ENCODE peak calls at places on chromosomes 7 and 10, in four cellular contexts. L, R, I and U are unnamed samples.

GRCh38 chr10:14653271-14654161 is 121.2 kb downstream of the FAM107B start:
- DNase-seq in I (no peak), L (no peak), R (peak; percentile 53), U (no peak)

GRCh38 chr7:74482629-74483401 is 29.1 kb downstream of the GTF2IRD1 start:
- DNase-seq in I (no peak), L (no peak), R (no peak), U (peak; percentile 62)

GRCh38 chr7:73904219-73905136 is 43.5 kb downstream of the TMEM270 start:
- DNase-seq in I (no peak), L (no peak), R (no peak), U (no peak)

GRCh38 chr10:77819210-77820140 is 107.1 kb downstream of the DLG5 start:
- DNase-seq in R (no peak), L (no peak), I (no peak), U (no peak)

GRCh38 chr10:49633327-49634045 is 19.6 kb downstream of the CHAT start:
- DNase-seq in R (no peak), I (no peak), L (no peak), U (no peak)

GRCh38 chr7:158447206-158448171 is 140.1 kb downstream of the PTPRN2 start:
- DNase-seq in L (no peak), I (no peak), R (no peak), U (no peak)

GRCh38 chr10:5964736-5965135 is 12.6 kb downstream of the IL15RA start:
- DNase-seq in R (no peak), I (no peak), L (no peak), U (no peak)

GRCh38 chr7:22943997-22944396 is 69.9 kb downstream of the HYCC1 start:
- DNase-seq in I (no peak), R (no peak), L (no peak), U (no peak)

GRCh38 chr7:36119005-36119711 is 33.9 kb upstream of the EEPD1 start:
- DNase-seq in R (no peak), L (no peak), I (no peak), U (peak; percentile 73)

GRCh38 chr10:3427846-3428442 is 255.4 kb upstream of the PITRM1 start:
- DNase-seq in L (no peak), R (no peak), I (no peak), U (no peak)

GRCh38 chr10:132298038-132298935 is 9.5 kb downstream of the STK32C start:
- DNase-seq in I (no peak), R (no peak), L (no peak), U (no peak)

GRCh38 chr7:55964261-55964801 is at the start of gene NIPSNAP2:
- DNase-seq in I (peak; percentile 87), L (no peak), R (peak; percentile 87), U (no peak)

GRCh38 chr10:98170249-98171117 is 36.0 kb downstream of the R3HCC1L start:
- DNase-seq in R (peak; percentile 66), I (peak; percentile 35), L (peak; percentile 19), U (peak; percentile 54)

GRCh38 chr7:150686030-150686626 is 622 bp downstream of the GIMAP2 start:
- DNase-seq in I (no peak), R (no peak), L (no peak), U (no peak)

GRCh38 chr7:29360633-29361625 is 166.4 kb downstream of the CHN2 start:
- DNase-seq in I (no peak), L (no peak), R (no peak), U (no peak)

GRCh38 chr7:128404826-128405344 is 4.9 kb downstream of the IMPDH1 start:
- DNase-seq in L (no peak), R (no peak), I (no peak), U (no peak)

GRCh38 chr10:644076-644942 is 45.2 kb downstream of the DIP2C start:
- DNase-seq in L (no peak), I (no peak), R (no peak), U (no peak)

GRCh38 chr7:85186083-85186520 is 754 bp downstream of the SEMA3D start:
- DNase-seq in R (peak; percentile 42), I (no peak), L (no peak), U (no peak)

GRCh38 chr7:84637568-84638338 is 443.2 kb upstream of the SEMA3A start:
- DNase-seq in I (no peak), R (no peak), L (no peak), U (no peak)

GRCh38 chr10:93160140-93160539 is 86.4 kb downstream of the CYP26A1 start:
- DNase-seq in I (no peak), L (no peak), R (no peak), U (no peak)

GRCh38 chr10:19767876-19768275 is 48.4 kb upstream of the PLXDC2 start:
- DNase-seq in L (no peak), I (no peak), R (no peak), U (no peak)

GRCh38 chr10:44334621-44335184 is 50.2 kb downstream of the CXCL12 start:
- DNase-seq in L (no peak), R (no peak), I (no peak), U (no peak)

GRCh38 chr7:26858735-26859134 is 5.7 kb downstream of the SKAP2 start:
- DNase-seq in R (no peak), L (no peak), I (no peak), U (no peak)

GRCh38 chr10:71247306-71247705 is 34.9 kb downstream of the UNC5B start:
- DNase-seq in I (no peak), R (no peak), L (no peak), U (no peak)

GRCh38 chr7:140027866-140028265 is 34.9 kb downstream of the PARP12 start:
- DNase-seq in L (no peak), R (no peak), I (no peak), U (no peak)

GRCh38 chr10:53808677-53809076 is 992.4 kb downstream of the PCDH15 start:
- DNase-seq in R (peak; percentile 6), L (no peak), I (no peak), U (no peak)

GRCh38 chr10:101646369-101646768 is 48.6 kb downstream of the FBXW4 start:
- DNase-seq in R (no peak), I (no peak), L (no peak), U (no peak)

GRCh38 chr7:137272249-137272648 is 71.3 kb downstream of the PTN start:
- DNase-seq in I (no peak), R (no peak), L (no peak), U (no peak)

GRCh38 chr7:98555403-98555802 is 61.7 kb upstream of the NPTX2 start:
- DNase-seq in I (no peak), R (no peak), L (no peak), U (no peak)

GRCh38 chr10:119325131-119325530 is 117.8 kb downstream of the GRK5 start:
- DNase-seq in I (no peak), L (no peak), R (no peak), U (no peak)

GRCh38 chr10:100867564-100867963 is 45.2 kb upstream of the SLF2 start:
- DNase-seq in R (no peak), I (no peak), L (no peak), U (no peak)

GRCh38 chr10:22856444-22857074 is 71.3 kb upstream of the ARMC3 start:
- DNase-seq in L (no peak), I (no peak), R (no peak), U (no peak)

GRCh38 chr7:88480901-88481300 is 174.2 kb upstream of the STEAP4 start:
- DNase-seq in R (no peak), L (no peak), I (no peak), U (no peak)

GRCh38 chr10:83425306-83425705 is 714.0 kb upstream of the GHITM start:
- DNase-seq in R (no peak), L (no peak), I (no peak), U (no peak)

GRCh38 chr10:118944959-118945622 is 84.4 kb upstream of the NANOS1 start:
- DNase-seq in R (peak; percentile 3), I (no peak), L (no peak), U (no peak)

GRCh38 chr10:34446046-34446445 is 369.1 kb downstream of the PARD3 start:
- DNase-seq in R (no peak), L (no peak), I (no peak), U (no peak)
- TF ChIP-seq TARDBP in R (no peak), L (no peak), I (no peak), U (no peak)

GRCh38 chr7:157397751-157398691 is 61.2 kb downstream of the DNAJB6 start:
- DNase-seq in I (peak; percentile 81), L (no peak), R (peak; percentile 85), U (peak; percentile 64)
- TF ChIP-seq TARDBP in I (peak; percentile 53), L (no peak), R (no peak), U (peak; percentile 27)

GRCh38 chr7:30561389-30561788 is 33.3 kb upstream of the GARS1 start:
- DNase-seq in R (no peak), I (no peak), L (no peak), U (no peak)

GRCh38 chr7:30559566-30559965 is 35.1 kb upstream of the GARS1 start:
- DNase-seq in R (no peak), I (no peak), L (no peak), U (no peak)

GRCh38 chr7:30555525-30555924 is 39.2 kb upstream of the GARS1 start:
- DNase-seq in R (no peak), L (no peak), I (no peak), U (no peak)

GRCh38 chr7:30553141-30553540 is 41.5 kb upstream of the GARS1 start:
- DNase-seq in I (no peak), L (no peak), R (no peak), U (no peak)

GRCh38 chr7:30556854-30557644 is 37.6 kb upstream of the GARS1 start:
- DNase-seq in L (no peak), I (no peak), R (no peak), U (no peak)
- TF ChIP-seq TARDBP in L (no peak), I (no peak), R (no peak), U (no peak)

GRCh38 chr10:76433161-76434005 is 1002.0 kb downstream of the LRMDA start:
- DNase-seq in R (no peak), L (no peak), I (no peak), U (peak; percentile 9)
- TF ChIP-seq TARDBP in R (no peak), L (no peak), I (no peak), U (no peak)